ENCODE peak calls at places on chromosomes 12 and 14, in six cellular contexts. V, I, E, N, S and K are unnamed samples.

GRCh38 chr12:12403264-12404248 is 46.7 kb downstream of the BORCS5 start:
- DNase-seq in V (peak; percentile 11), N (no peak), E (no peak), I (no peak), S (no peak), K (no peak)

GRCh38 chr14:79703209-79703608 is 508.1 kb downstream of the DIO2 start:
- DNase-seq in V (no peak), I (no peak), E (no peak), N (no peak), S (no peak), K (no peak)

GRCh38 chr12:107458163-107458562 is 227.4 kb upstream of the PWP1 start:
- DNase-seq in V (no peak), S (no peak), N (no peak), I (peak; percentile 21), E (no peak), K (no peak)

GRCh38 chr12:576613-577110 is 86.6 kb downstream of the NINJ2 start:
- DNase-seq in V (no peak), I (no peak), N (no peak), E (no peak), S (no peak), K (no peak)

GRCh38 chr12:31519525-31519924 is 71.4 kb downstream of the DENND5B start:
- DNase-seq in S (no peak), V (no peak), N (no peak), E (no peak), I (no peak), K (no peak)

GRCh38 chr14:61653507-61653906 is 41.8 kb upstream of the HIF1A start:
- DNase-seq in V (no peak), I (no peak), N (no peak), E (peak; percentile 62), S (peak; percentile 38), K (peak; percentile 53)

GRCh38 chr14:105891631-105892452 is 365.5 kb downstream of the TMEM121 start:
- DNase-seq in E (no peak), I (peak; percentile 2), N (no peak), V (no peak), S (peak; percentile 10), K (no peak)

GRCh38 chr14:68888025-68888850 is 90.9 kb downstream of the ACTN1 start:
- DNase-seq in I (no peak), V (no peak), N (no peak), E (peak; percentile 38), S (no peak), K (no peak)

GRCh38 chr14:21525571-21525970 is 575 bp downstream of the SALL2 start:
- DNase-seq in S (peak; percentile 59), N (peak; percentile 55), E (peak; percentile 13), I (no peak), V (no peak), K (no peak)

GRCh38 chr14:96083667-96084320 is 44.6 kb downstream of the C14orf132 start:
- DNase-seq in E (no peak), V (no peak), S (no peak), I (no peak), N (no peak), K (no peak)

GRCh38 chr12:12214201-12214600 is 52.6 kb downstream of the LRP6 start:
- DNase-seq in S (no peak), E (no peak), I (no peak), V (no peak), N (no peak), K (no peak)

GRCh38 chr12:55072093-55072492 is 52.3 kb downstream of the NEUROD4 start:
- DNase-seq in E (no peak), S (no peak), I (peak; percentile 56), V (peak; percentile 30), N (peak; percentile 78), K (no peak)

GRCh38 chr14:25237845-25238244 is 187.9 kb upstream of the STXBP6 start:
- DNase-seq in E (no peak), I (no peak), S (no peak), N (peak; percentile 84), V (no peak), K (no peak)

GRCh38 chr12:11727133-11727664 is 77.7 kb downstream of the ETV6 start:
- DNase-seq in V (no peak), I (no peak), E (no peak), N (no peak), S (no peak), K (no peak)

GRCh38 chr14:61535032-61535431 is 160.3 kb upstream of the HIF1A start:
- DNase-seq in E (no peak), N (no peak), I (no peak), S (no peak), V (no peak), K (no peak)

GRCh38 chr12:98492580-98493140 is 22.7 kb upstream of the TMPO start:
- DNase-seq in V (no peak), N (peak; percentile 31), S (no peak), E (no peak), I (no peak), K (no peak)

GRCh38 chr12:44465139-44465538 is 411.0 kb downstream of the NELL2 start:
- DNase-seq in V (no peak), S (no peak), N (peak; percentile 36), I (no peak), E (no peak), K (no peak)

GRCh38 chr12:92702754-92703679 is at the start of gene PLEKHG7:
- DNase-seq in V (no peak), E (no peak), N (no peak), I (no peak), S (no peak), K (no peak)

GRCh38 chr12:121391619-121392324 is 8.1 kb upstream of the RNF34 start:
- DNase-seq in V (no peak), N (no peak), E (peak; percentile 2), I (no peak), S (no peak), K (peak; percentile 49)

GRCh38 chr14:89963288-89963978 is 7.7 kb downstream of the TDP1 start:
- DNase-seq in E (no peak), V (no peak), N (no peak), S (no peak), I (no peak), K (no peak)

GRCh38 chr14:89958966-89959365 is 3.2 kb downstream of the TDP1 start:
- DNase-seq in N (no peak), S (no peak), V (no peak), I (no peak), E (no peak), K (no peak)

GRCh38 chr14:89957791-89958190 is 2.1 kb downstream of the TDP1 start:
- DNase-seq in E (peak; percentile 18), I (no peak), N (no peak), S (no peak), V (no peak), K (no peak)

GRCh38 chr14:89960895-89961294 is 5.2 kb downstream of the TDP1 start:
- DNase-seq in N (no peak), E (no peak), V (no peak), S (no peak), I (no peak), K (no peak)

GRCh38 chr14:89959853-89960493 is 4.2 kb downstream of the TDP1 start:
- DNase-seq in I (no peak), N (no peak), S (no peak), V (no peak), E (no peak), K (no peak)
- H3K27ac ChIP-seq in I (no peak overlapping the region), N (no peak overlapping the region), S (no peak overlapping the region), V (no peak overlapping the region), E (no peak overlapping the region), K (no peak overlapping the region)

DNA sequence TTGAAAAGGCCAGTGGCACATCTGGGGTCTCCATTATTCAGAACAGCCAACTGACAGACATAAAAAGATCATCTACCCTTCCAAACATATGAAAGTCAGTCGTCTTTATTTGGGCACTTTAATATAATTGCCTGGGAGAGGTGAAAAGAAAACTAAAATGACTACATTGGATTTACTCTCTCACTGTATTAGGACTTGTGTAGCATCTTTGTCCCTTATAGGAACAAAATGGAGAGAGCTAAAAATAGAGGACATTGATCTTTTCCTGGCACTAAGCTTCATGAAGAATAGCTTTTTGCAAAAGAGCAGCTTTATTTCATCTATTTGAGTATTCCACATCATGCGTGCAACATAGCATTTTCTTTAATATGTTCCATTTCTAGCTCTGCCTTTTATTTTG is 254.8 kb downstream of the SEC23A start:
- DNase-seq in E (no peak), S (no peak), N (no peak), I (no peak), V (no peak), K (no peak)
- H3K27ac ChIP-seq in E (no peak overlapping the region), S (no peak overlapping the region), N (no peak overlapping the region), I (no peak overlapping the region), V (peak overlapping the region; percentile 46), K (no peak overlapping the region)

GRCh38 chr12:124002021-124002640 is 29.1 kb downstream of the ZNF664 start:
- DNase-seq in I (no peak), S (no peak), N (no peak), V (no peak), E (peak; percentile 54), K (no peak)

GRCh38 chr12:123998344-123998941 is 25.4 kb downstream of the ZNF664 start:
- DNase-seq in N (no peak), I (no peak), V (no peak), E (no peak), S (no peak), K (peak; percentile 23)

GRCh38 chr12:124001343-124001742 is 28.3 kb downstream of the ZNF664 start:
- DNase-seq in E (no peak), I (no peak), V (no peak), S (no peak), N (no peak), K (no peak)

GRCh38 chr12:123998960-123999359 is 25.9 kb downstream of the ZNF664 start:
- DNase-seq in N (no peak), V (no peak), E (peak; percentile 26), I (no peak), S (no peak), K (peak; percentile 24)

GRCh38 chr12:124000111-124000510 is 27.1 kb downstream of the ZNF664 start:
- DNase-seq in N (no peak), V (no peak), S (no peak), E (no peak), I (no peak), K (no peak)
- H3K27ac ChIP-seq in N (no peak overlapping the region), V (no peak overlapping the region), S (no peak overlapping the region), E (no peak overlapping the region), I (no peak overlapping the region), K (no peak overlapping the region)

GRCh38 chr12:76445469-76445868 is 97.3 kb upstream of the BBS10 start:
- DNase-seq in V (no peak), I (no peak), S (no peak), N (no peak), E (no peak), K (no peak)
- H3K27ac ChIP-seq in V (no peak overlapping the region), I (no peak overlapping the region), S (no peak overlapping the region), N (no peak overlapping the region), E (no peak overlapping the region), K (no peak overlapping the region)

DNA sequence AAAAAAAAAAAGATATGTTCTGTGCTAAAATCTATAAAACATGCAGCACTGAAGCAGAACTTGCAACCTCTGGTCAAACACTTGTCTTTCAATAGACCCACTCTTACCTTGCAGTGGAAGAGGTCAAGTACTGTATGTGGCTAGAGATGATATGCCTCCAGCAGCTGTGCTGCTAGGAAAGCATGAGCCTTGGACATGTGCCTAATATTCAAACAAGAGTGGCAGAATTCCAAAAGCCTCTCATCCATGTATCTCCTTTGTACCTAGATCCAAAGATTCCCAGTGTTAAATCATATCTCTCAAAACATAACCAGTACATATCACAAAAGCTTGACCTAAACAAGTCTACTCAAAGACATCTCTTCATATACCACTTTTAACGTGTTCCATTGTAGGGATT is 105.0 kb upstream of the CPNE8 start:
- DNase-seq in V (no peak), S (no peak), N (no peak), E (no peak), I (no peak), K (no peak)
- H3K27ac ChIP-seq in V (no peak overlapping the region), S (no peak overlapping the region), N (no peak overlapping the region), E (no peak overlapping the region), I (no peak overlapping the region), K (no peak overlapping the region)